ENCODE peak calls at places on chromosome 6, in eight cellular contexts. L is GM20000, N is PC-3, Q is A549, E is AG10803, K is H1, F is choroid plexus epithelial cell, S is kidney epithelial cell. C is an unnamed sample.

GRCh38 chr6:5587648-5588047 is 326.3 kb downstream of the FARS2 start:
- DNase-seq in L (no peak), N (no peak), Q (no peak), E (no peak), K (no peak), F (no peak), S (no peak), C (no peak)

GRCh38 chr6:34459899-34460593 is 5.8 kb upstream of the PACSIN1 start:
- DNase-seq in L (peak), N (peak), Q (peak), E (peak), K (peak), F (peak), S (no peak), C (peak)

GRCh38 chr6:157087974-157088373 is 235.3 kb downstream of the TMEM242 start:
- DNase-seq in L (no peak), N (no peak), Q (no peak), E (no peak), K (no peak), F (no peak), S (no peak), C (no peak)

GRCh38 chr6:149046822-149047246 is 270.7 kb upstream of the TAB2 start:
- DNase-seq in L (no peak), N (no peak), Q (no peak), E (peak), K (no peak), F (peak), S (no peak), C (peak)

GRCh38 chr6:20763311-20763710 is 229.1 kb downstream of the CDKAL1 start:
- DNase-seq in L (no peak), N (no peak), Q (no peak), E (no peak), K (no peak), F (no peak), S (no peak), C (no peak)

GRCh38 chr6:355373-355772 is 36.2 kb upstream of the IRF4 start:
- DNase-seq in L (no peak), N (no peak), Q (no peak), E (no peak), K (no peak), F (no peak), S (no peak), C (no peak)

GRCh38 chr6:52576392-52577021 is 353 bp downstream of the TRAM2 start:
- DNase-seq in L (peak), N (peak), Q (peak), E (peak), K (peak), F (peak), S (no peak), C (peak)

GRCh38 chr6:43970913-43971775 is 156.1 kb downstream of the MRPL14 start:
- DNase-seq in L (no peak), N (peak), Q (no peak), E (no peak), K (peak), F (peak), S (no peak), C (no peak)

GRCh38 chr6:143522034-143522600 is 10.6 kb upstream of the FUCA2 start:
- DNase-seq in L (no peak), N (peak), Q (no peak), E (no peak), K (no peak), F (no peak), S (no peak), C (no peak)

GRCh38 chr6:63685453-63686379 is 50.1 kb downstream of the PHF3 start:
- DNase-seq in L (peak), N (no peak), Q (no peak), E (no peak), K (no peak), F (no peak), S (no peak), C (no peak)

GRCh38 chr6:166927240-166927941 is 29.0 kb downstream of the RNASET2 start:
- DNase-seq in L (no peak), N (no peak), Q (no peak), E (no peak), K (no peak), F (no peak), S (no peak), C (no peak)

GRCh38 chr6:56204134-56204533 is 43.2 kb downstream of the COL21A1 start:
- DNase-seq in L (no peak), N (no peak), Q (no peak), E (no peak), K (no peak), F (peak), S (no peak), C (no peak)

GRCh38 chr6:52984247-52984646 is 10.8 kb downstream of the GSTA4 start:
- DNase-seq in L (no peak), N (peak), Q (no peak), E (peak), K (no peak), F (peak), S (no peak), C (peak)

GRCh38 chr6:98566126-98566525 is 268.2 kb upstream of the POU3F2 start:
- DNase-seq in L (no peak), N (no peak), Q (no peak), E (no peak), K (no peak), F (no peak), S (no peak), C (no peak)

GRCh38 chr6:161169060-161169459 is 104.8 kb downstream of the AGPAT4 start:
- DNase-seq in L (no peak), N (no peak), Q (no peak), E (no peak), K (no peak), F (peak), S (no peak), C (no peak)

GRCh38 chr6:107360476-107360875 is 98.9 kb downstream of the PDSS2 start:
- DNase-seq in L (no peak), N (no peak), Q (no peak), E (peak), K (no peak), F (peak), S (no peak), C (no peak)

GRCh38 chr6:108895591-108895990 is 47.4 kb downstream of the ARMC2 start:
- DNase-seq in L (no peak), N (no peak), Q (no peak), E (peak), K (no peak), F (peak), S (no peak), C (no peak)

GRCh38 chr6:1089860-1090259 is 222.0 kb upstream of the FOXQ1 start:
- DNase-seq in L (no peak), N (no peak), Q (no peak), E (no peak), K (no peak), F (no peak), S (no peak), C (no peak)

GRCh38 chr6:19838442-19839236 is 1.5 kb downstream of the ID4 start:
- DNase-seq in L (peak), N (peak), Q (peak), E (peak), K (peak), F (peak), S (no peak), C (peak)

GRCh38 chr6:30202366-30202765 is 10.8 kb downstream of the TRIM26 start:
- DNase-seq in L (no peak), N (peak), Q (no peak), E (no peak), K (no peak), F (no peak), S (no peak), C (no peak)

GRCh38 chr6:137241481-137242011 is 22.4 kb upstream of the IFNGR1 start:
- DNase-seq in L (no peak), N (peak), Q (peak), E (peak), K (no peak), F (peak), S (no peak), C (peak)

GRCh38 chr6:43287717-43288679 is 10.1 kb upstream of the SLC22A7 start:
- DNase-seq in L (no peak), N (no peak), Q (no peak), E (no peak), K (no peak), F (no peak), S (no peak), C (no peak)

GRCh38 chr6:24883618-24884017 is 52.1 kb downstream of the RIPOR2 start:
- DNase-seq in L (no peak), N (peak), Q (no peak), E (peak), K (no peak), F (peak), S (no peak), C (peak)

GRCh38 chr6:15538106-15538505 is 124.7 kb downstream of the DTNBP1 start:
- DNase-seq in L (no peak), N (no peak), Q (no peak), E (no peak), K (peak), F (no peak), S (no peak), C (no peak)

GRCh38 chr6:21742238-21742660 is 148.7 kb downstream of the SOX4 start:
- DNase-seq in L (no peak), N (peak), Q (peak), E (peak), K (no peak), F (peak), S (no peak), C (peak)

GRCh38 chr6:168584671-168585070 is 143.7 kb downstream of the SMOC2 start:
- DNase-seq in L (no peak), N (no peak), Q (no peak), E (no peak), K (no peak), F (no peak), S (no peak), C (no peak)

GRCh38 chr6:120852293-120852849 is 481.9 kb downstream of the TBC1D32 start:
- DNase-seq in L (no peak), N (no peak), Q (no peak), E (no peak), K (no peak), F (no peak), S (no peak), C (no peak)

GRCh38 chr6:62746968-62747367 is 460.9 kb upstream of the KHDRBS2 start:
- DNase-seq in L (no peak), N (no peak), Q (no peak), E (no peak), K (no peak), F (no peak), S (no peak), C (no peak)

GRCh38 chr6:73613806-73614536 is 39.8 kb downstream of the SLC17A5 start:
- DNase-seq in L (no peak), N (no peak), Q (no peak), E (no peak), K (no peak), F (no peak), S (no peak), C (no peak)

GRCh38 chr6:144480518-144480917 is 195.4 kb downstream of the UTRN start:
- DNase-seq in L (no peak), N (no peak), Q (no peak), E (no peak), K (no peak), F (peak), S (no peak), C (no peak)

GRCh38 chr6:82183642-82184282 is 63.8 kb downstream of the IBTK start:
- DNase-seq in L (no peak), N (peak), Q (no peak), E (peak), K (no peak), F (no peak), S (no peak), C (no peak)

GRCh38 chr6:17600527-17601388 is 656 bp downstream of the FAM8A1 start:
- DNase-seq in L (peak), N (peak), Q (no peak), E (peak), K (peak), F (peak), S (no peak), C (no peak)

GRCh38 chr6:93040375-93040774 is 379.0 kb downstream of the EPHA7 start:
- DNase-seq in L (no peak), N (peak), Q (no peak), E (no peak), K (no peak), F (peak), S (peak), C (peak)

GRCh38 chr6:93035756-93036155 is 383.6 kb downstream of the EPHA7 start:
- DNase-seq in L (no peak), N (no peak), Q (no peak), E (no peak), K (no peak), F (no peak), S (no peak), C (no peak)

DNA sequence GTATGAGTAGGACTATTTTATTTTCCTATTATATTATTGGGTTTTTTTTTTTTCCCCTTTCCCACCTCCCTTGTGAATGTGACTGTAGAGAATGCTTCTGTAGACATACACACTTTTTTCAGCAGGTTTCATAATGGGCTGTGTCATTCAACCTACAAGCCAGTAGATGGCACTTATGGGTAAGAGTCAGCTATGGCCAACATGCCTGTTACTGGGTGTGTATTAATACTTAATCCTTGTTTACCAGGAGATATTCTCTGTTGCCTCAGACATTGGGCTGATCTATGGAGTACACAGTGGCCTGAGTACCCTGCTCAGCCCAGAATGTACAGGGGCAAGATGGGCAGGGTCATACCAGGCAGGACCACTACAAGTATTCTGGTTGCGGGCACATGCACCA is 382.5 kb downstream of the EPHA7 start:
- DNase-seq in L (peak), N (peak), Q (peak), E (no peak), K (no peak), F (peak), S (no peak), C (peak)
- TF ChIP-seq CTCF in L (peak), N (peak), Q (no peak), E (no peak), K (peak), F (peak), S (peak), C (peak)

GRCh38 chr6:97053643-97054411 is 129.3 kb downstream of the KLHL32 start:
- DNase-seq in L (no peak), N (peak), Q (peak), E (peak), K (no peak), F (peak), S (no peak), C (peak)
- TF ChIP-seq CTCF in L (peak), N (peak), Q (peak), E (peak), K (peak), F (peak), S (peak), C (peak)

GRCh38 chr6:133896344-133896721 is 7.4 kb downstream of the TCF21 start:
- DNase-seq in L (no peak), N (no peak), Q (no peak), E (no peak), K (no peak), F (no peak), S (no peak), C (no peak)

GRCh38 chr6:133893324-133893692 is 4.4 kb downstream of the TCF21 start:
- DNase-seq in L (no peak), N (no peak), Q (no peak), E (no peak), K (no peak), F (no peak), S (no peak), C (no peak)

GRCh38 chr6:133894795-133895401 is 6.0 kb downstream of the TCF21 start:
- DNase-seq in L (no peak), N (no peak), Q (peak), E (peak), K (no peak), F (peak), S (no peak), C (no peak)

GRCh38 chr6:133894369-133894768 is 5.5 kb downstream of the TCF21 start:
- DNase-seq in L (no peak), N (no peak), Q (no peak), E (no peak), K (no peak), F (no peak), S (no peak), C (no peak)

GRCh38 chr6:133895573-133896343 is 6.8 kb downstream of the TCF21 start:
- DNase-seq in L (no peak), N (no peak), Q (no peak), E (peak), K (peak), F (peak), S (no peak), C (no peak)
- TF ChIP-seq CTCF in L (no peak), N (no peak), Q (no peak), E (peak), K (no peak), F (peak), S (no peak), C (no peak)

DNA sequence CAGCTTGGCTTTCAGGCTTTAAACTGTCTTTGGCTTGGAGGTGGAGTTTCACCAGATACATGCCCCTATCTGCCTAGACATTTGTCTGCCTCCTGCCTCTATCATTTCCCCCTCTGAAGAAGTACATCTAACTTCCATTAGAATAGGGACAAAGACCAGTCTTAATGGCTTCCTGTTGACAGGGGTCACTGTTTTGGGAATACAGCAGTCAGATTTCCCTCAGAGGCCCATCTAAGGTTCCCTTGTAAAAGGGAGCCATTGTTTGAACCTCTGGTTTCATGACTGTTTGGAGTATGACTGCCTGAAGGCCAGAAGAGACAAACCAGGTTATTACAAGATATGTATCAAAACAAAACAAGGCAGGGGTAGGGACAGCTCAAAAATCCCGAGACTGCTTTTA is 665.7 kb upstream of the GJE1 start:
- DNase-seq in L (no peak), N (no peak), Q (no peak), E (no peak), K (no peak), F (no peak), S (no peak), C (no peak)
- TF ChIP-seq CTCF in L (no peak), N (no peak), Q (no peak), E (no peak), K (no peak), F (no peak), S (no peak), C (no peak)

GRCh38 chr6:110650755-110651154 is 164.5 kb downstream of the CDK19 start:
- DNase-seq in L (no peak), N (no peak), Q (no peak), E (no peak), K (no peak), F (no peak), S (no peak), C (no peak)

GRCh38 chr6:110646419-110646698 is 168.9 kb downstream of the CDK19 start:
- DNase-seq in L (no peak), N (no peak), Q (no peak), E (no peak), K (no peak), F (no peak), S (no peak), C (no peak)

GRCh38 chr6:110646951-110647910 is 168.0 kb downstream of the CDK19 start:
- DNase-seq in L (no peak), N (no peak), Q (no peak), E (no peak), K (peak), F (no peak), S (no peak), C (no peak)

GRCh38 chr6:110652520-110652919 is 162.7 kb downstream of the CDK19 start:
- DNase-seq in L (no peak), N (no peak), Q (no peak), E (no peak), K (no peak), F (peak), S (no peak), C (no peak)

DNA sequence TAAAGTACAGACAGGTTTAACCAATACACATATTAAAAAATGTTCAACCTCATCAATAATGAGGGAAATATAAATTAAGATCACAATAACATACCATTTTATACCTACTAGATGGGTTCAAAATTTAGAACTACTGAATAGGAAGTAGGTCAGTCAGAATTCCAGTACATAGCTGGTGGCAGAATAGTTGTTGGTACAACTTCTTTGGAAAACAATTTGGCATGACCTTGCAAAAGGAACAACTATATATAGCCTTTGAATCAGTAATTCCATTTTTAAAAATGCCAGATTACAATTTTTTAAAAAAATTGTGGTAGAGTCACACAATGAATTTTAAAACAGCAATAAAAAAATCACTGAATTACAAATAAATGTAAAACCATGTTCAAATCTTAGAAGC is 165.6 kb downstream of the CDK19 start:
- DNase-seq in L (no peak), N (no peak), Q (no peak), E (no peak), K (no peak), F (no peak), S (no peak), C (no peak)
- TF ChIP-seq CTCF in L (no peak), N (no peak), Q (no peak), E (no peak), K (no peak), F (no peak), S (no peak), C (no peak)